ENCODE peak calls at places on chromosomes 13 and 19, in ten cellular contexts. One of them, this sample, is unnamed.

GRCh38 chr13:112448621-112449544 is 72.7 kb downstream of the SPACA7 start:
- DNase-seq in Right ventricle myocardium superior: no peak
- DNase-seq in AG09309: no peak
- DNase-seq in RWPE1: no peak
- DNase-seq in left ventricle myocardium inferior: no peak
- DNase-seq in activated naive CD4-positive, alpha-beta T cell: no peak
- DNase-seq in mucosa of descending colon: no peak
- DNase-seq in BE2C: no peak
- DNase-seq in neural crest cell: no peak
- DNase-seq in substantia nigra: no peak
- DNase-seq in this sample: no peak

GRCh38 chr19:14978377-14978776 is 1.3 kb downstream of the SLC1A6 start:
- DNase-seq in Right ventricle myocardium superior: no peak
- DNase-seq in AG09309: no peak
- DNase-seq in RWPE1: no peak
- DNase-seq in left ventricle myocardium inferior: no peak
- DNase-seq in activated naive CD4-positive, alpha-beta T cell: no peak
- DNase-seq in mucosa of descending colon: no peak
- DNase-seq in BE2C: no peak
- DNase-seq in neural crest cell: no peak
- DNase-seq in substantia nigra: no peak
- DNase-seq in this sample: no peak

GRCh38 chr13:33761744-33762143 is 56.2 kb upstream of the RFC3 start:
- DNase-seq in Right ventricle myocardium superior: no peak
- DNase-seq in AG09309: no peak
- DNase-seq in RWPE1: peak; percentile 8
- DNase-seq in left ventricle myocardium inferior: no peak
- DNase-seq in activated naive CD4-positive, alpha-beta T cell: no peak
- DNase-seq in mucosa of descending colon: no peak
- DNase-seq in BE2C: no peak
- DNase-seq in neural crest cell: peak; percentile 36
- DNase-seq in substantia nigra: no peak
- DNase-seq in this sample: peak; percentile 10

GRCh38 chr19:58181902-58182576 is 822 bp upstream of the ZNF274 start:
- DNase-seq in Right ventricle myocardium superior: peak; percentile 56
- DNase-seq in AG09309: no peak
- DNase-seq in RWPE1: no peak
- DNase-seq in left ventricle myocardium inferior: peak; percentile 29
- DNase-seq in activated naive CD4-positive, alpha-beta T cell: no peak
- DNase-seq in mucosa of descending colon: peak; percentile 59
- DNase-seq in BE2C: peak; percentile 72
- DNase-seq in neural crest cell: peak; percentile 16
- DNase-seq in substantia nigra: no peak
- DNase-seq in this sample: no peak

GRCh38 chr13:110138009-110138699 is 168.8 kb downstream of the COL4A1 start:
- DNase-seq in Right ventricle myocardium superior: peak; percentile 82
- DNase-seq in AG09309: no peak
- DNase-seq in RWPE1: peak; percentile 90
- DNase-seq in left ventricle myocardium inferior: peak; percentile 61
- DNase-seq in activated naive CD4-positive, alpha-beta T cell: no peak
- DNase-seq in mucosa of descending colon: peak; percentile 59
- DNase-seq in BE2C: no peak
- DNase-seq in neural crest cell: no peak
- DNase-seq in substantia nigra: no peak
- DNase-seq in this sample: peak; percentile 52

GRCh38 chr19:40756502-40757110 is 5.6 kb downstream of the SNRPA start:
- DNase-seq in Right ventricle myocardium superior: no peak
- DNase-seq in AG09309: no peak
- DNase-seq in RWPE1: peak; percentile 48
- DNase-seq in left ventricle myocardium inferior: no peak
- DNase-seq in activated naive CD4-positive, alpha-beta T cell: no peak
- DNase-seq in mucosa of descending colon: no peak
- DNase-seq in BE2C: no peak
- DNase-seq in neural crest cell: no peak
- DNase-seq in substantia nigra: no peak
- DNase-seq in this sample: no peak

GRCh38 chr13:57624565-57625435 is 6.7 kb upstream of the PCDH17 start:
- DNase-seq in Right ventricle myocardium superior: no peak
- DNase-seq in AG09309: no peak
- DNase-seq in RWPE1: peak; percentile 25
- DNase-seq in left ventricle myocardium inferior: no peak
- DNase-seq in activated naive CD4-positive, alpha-beta T cell: no peak
- DNase-seq in mucosa of descending colon: peak; percentile 69
- DNase-seq in BE2C: peak; percentile 73
- DNase-seq in neural crest cell: peak; percentile 59
- DNase-seq in substantia nigra: peak; percentile 12
- DNase-seq in this sample: no peak

GRCh38 chr13:111346281-111346680 is 25.8 kb downstream of the TEX29 start:
- DNase-seq in Right ventricle myocardium superior: peak; percentile 75
- DNase-seq in AG09309: no peak
- DNase-seq in RWPE1: no peak
- DNase-seq in left ventricle myocardium inferior: peak; percentile 54
- DNase-seq in activated naive CD4-positive, alpha-beta T cell: no peak
- DNase-seq in mucosa of descending colon: no peak
- DNase-seq in BE2C: no peak
- DNase-seq in neural crest cell: no peak
- DNase-seq in substantia nigra: no peak
- DNase-seq in this sample: no peak

GRCh38 chr19:29211562-29212416 is 1.2 kb downstream of the UQCRFS1 start:
- DNase-seq in Right ventricle myocardium superior: no peak
- DNase-seq in AG09309: no peak
- DNase-seq in RWPE1: peak; percentile 13
- DNase-seq in left ventricle myocardium inferior: no peak
- DNase-seq in activated naive CD4-positive, alpha-beta T cell: no peak
- DNase-seq in mucosa of descending colon: peak; percentile 34
- DNase-seq in BE2C: no peak
- DNase-seq in neural crest cell: no peak
- DNase-seq in substantia nigra: no peak
- DNase-seq in this sample: no peak

GRCh38 chr19:3210347-3211017 is 14.0 kb upstream of the CELF5 start:
- DNase-seq in Right ventricle myocardium superior: peak; percentile 78
- DNase-seq in AG09309: no peak
- DNase-seq in RWPE1: peak; percentile 61
- DNase-seq in left ventricle myocardium inferior: peak; percentile 46
- DNase-seq in activated naive CD4-positive, alpha-beta T cell: peak; percentile 24
- DNase-seq in mucosa of descending colon: peak; percentile 76
- DNase-seq in BE2C: peak; percentile 77
- DNase-seq in neural crest cell: peak; percentile 68
- DNase-seq in substantia nigra: no peak
- DNase-seq in this sample: no peak

GRCh38 chr13:82720961-82721360 is 1161.3 kb downstream of the SLITRK1 start:
- DNase-seq in Right ventricle myocardium superior: no peak
- DNase-seq in AG09309: no peak
- DNase-seq in RWPE1: no peak
- DNase-seq in left ventricle myocardium inferior: no peak
- DNase-seq in activated naive CD4-positive, alpha-beta T cell: no peak
- DNase-seq in mucosa of descending colon: no peak
- DNase-seq in BE2C: no peak
- DNase-seq in neural crest cell: no peak
- DNase-seq in substantia nigra: no peak
- DNase-seq in this sample: no peak

GRCh38 chr19:33311326-33311682 is 9.0 kb upstream of the CEBPA start:
- DNase-seq in Right ventricle myocardium superior: no peak
- DNase-seq in AG09309: no peak
- DNase-seq in RWPE1: no peak
- DNase-seq in left ventricle myocardium inferior: no peak
- DNase-seq in activated naive CD4-positive, alpha-beta T cell: no peak
- DNase-seq in mucosa of descending colon: peak; percentile 65
- DNase-seq in BE2C: no peak
- DNase-seq in neural crest cell: no peak
- DNase-seq in substantia nigra: no peak
- DNase-seq in this sample: no peak

GRCh38 chr13:73060251-73061160 is 1.7 kb downstream of the KLF5 start:
- DNase-seq in Right ventricle myocardium superior: no peak
- DNase-seq in AG09309: peak; percentile 53
- DNase-seq in RWPE1: peak; percentile 70
- DNase-seq in left ventricle myocardium inferior: no peak
- DNase-seq in activated naive CD4-positive, alpha-beta T cell: no peak
- DNase-seq in mucosa of descending colon: peak; percentile 48
- DNase-seq in BE2C: no peak
- DNase-seq in neural crest cell: no peak
- DNase-seq in substantia nigra: no peak
- DNase-seq in this sample: no peak

GRCh38 chr19:6076675-6077463 is 33.4 kb downstream of the RFX2 start:
- DNase-seq in Right ventricle myocardium superior: no peak
- DNase-seq in AG09309: peak; percentile 94
- DNase-seq in RWPE1: peak; percentile 76
- DNase-seq in left ventricle myocardium inferior: no peak
- DNase-seq in activated naive CD4-positive, alpha-beta T cell: no peak
- DNase-seq in mucosa of descending colon: no peak
- DNase-seq in BE2C: no peak
- DNase-seq in neural crest cell: no peak
- DNase-seq in substantia nigra: no peak
- DNase-seq in this sample: no peak

GRCh38 chr13:44068737-44069136 is 189.0 kb downstream of the LACC1 start:
- DNase-seq in Right ventricle myocardium superior: no peak
- DNase-seq in AG09309: peak; percentile 47
- DNase-seq in RWPE1: peak; percentile 68
- DNase-seq in left ventricle myocardium inferior: no peak
- DNase-seq in activated naive CD4-positive, alpha-beta T cell: no peak
- DNase-seq in mucosa of descending colon: no peak
- DNase-seq in BE2C: no peak
- DNase-seq in neural crest cell: no peak
- DNase-seq in substantia nigra: no peak
- DNase-seq in this sample: no peak

GRCh38 chr13:86080340-86080995 is 281.2 kb upstream of the SLITRK6 start:
- DNase-seq in Right ventricle myocardium superior: no peak
- DNase-seq in AG09309: no peak
- DNase-seq in RWPE1: no peak
- DNase-seq in left ventricle myocardium inferior: no peak
- DNase-seq in activated naive CD4-positive, alpha-beta T cell: no peak
- DNase-seq in mucosa of descending colon: no peak
- DNase-seq in BE2C: no peak
- DNase-seq in neural crest cell: no peak
- DNase-seq in substantia nigra: no peak
- DNase-seq in this sample: no peak

GRCh38 chr13:50951366-50951765 is 41.8 kb downstream of the RNASEH2B start:
- DNase-seq in Right ventricle myocardium superior: no peak
- DNase-seq in AG09309: no peak
- DNase-seq in RWPE1: no peak
- DNase-seq in left ventricle myocardium inferior: no peak
- DNase-seq in activated naive CD4-positive, alpha-beta T cell: no peak
- DNase-seq in mucosa of descending colon: no peak
- DNase-seq in BE2C: no peak
- DNase-seq in neural crest cell: no peak
- DNase-seq in substantia nigra: no peak
- DNase-seq in this sample: no peak